ENCODE peak calls at places on chromosomes 3 and 15, in six cellular contexts. One of them, this sample, is unnamed.

GRCh38 chr3:135637033-135637432 is 328.5 kb upstream of the PPP2R3A start:
- DNase-seq in aorta: no peak
- DNase-seq in prostate gland: no peak
- DNase-seq in NT2/D1: no peak
- DNase-seq in A549: no peak
- DNase-seq in right lobe of liver: no peak
- DNase-seq in this sample: no peak

GRCh38 chr3:161413127-161413854 is 42.0 kb upstream of the SPTSSB start:
- DNase-seq in prostate gland: no peak
- DNase-seq in aorta: peak; percentile 88
- DNase-seq in NT2/D1: no peak
- DNase-seq in right lobe of liver: peak; percentile 73
- DNase-seq in A549: no peak
- DNase-seq in this sample: no peak

GRCh38 chr15:66923438-66923881 is 141.9 kb upstream of the SMAD3 start:
- DNase-seq in aorta: no peak
- DNase-seq in right lobe of liver: no peak
- DNase-seq in A549: peak; percentile 64
- DNase-seq in prostate gland: no peak
- DNase-seq in NT2/D1: peak; percentile 79
- DNase-seq in this sample: peak; percentile 63

GRCh38 chr3:126508539-126508938 is 9.0 kb downstream of the UROC1 start:
- DNase-seq in A549: peak; percentile 11
- DNase-seq in NT2/D1: no peak
- DNase-seq in prostate gland: no peak
- DNase-seq in right lobe of liver: peak; percentile 25
- DNase-seq in aorta: peak; percentile 63
- DNase-seq in this sample: no peak

GRCh38 chr3:120425877-120426276 is 24.9 kb downstream of the FSTL1 start:
- DNase-seq in A549: no peak
- DNase-seq in NT2/D1: no peak
- DNase-seq in right lobe of liver: no peak
- DNase-seq in prostate gland: peak; percentile 41
- DNase-seq in aorta: no peak
- DNase-seq in this sample: no peak

GRCh38 chr3:155602307-155602706 is 142.6 kb downstream of the PLCH1 start:
- DNase-seq in NT2/D1: no peak
- DNase-seq in A549: no peak
- DNase-seq in prostate gland: no peak
- DNase-seq in aorta: no peak
- DNase-seq in right lobe of liver: no peak
- DNase-seq in this sample: no peak

GRCh38 chr3:21944251-21944650 is 193.2 kb upstream of the ZNF385D start:
- DNase-seq in aorta: no peak
- DNase-seq in NT2/D1: no peak
- DNase-seq in A549: no peak
- DNase-seq in prostate gland: no peak
- DNase-seq in right lobe of liver: no peak
- DNase-seq in this sample: no peak

GRCh38 chr3:141280086-141280485 is 48.5 kb downstream of the PXYLP1 start:
- DNase-seq in prostate gland: no peak
- DNase-seq in right lobe of liver: no peak
- DNase-seq in NT2/D1: no peak
- DNase-seq in aorta: peak; percentile 85
- DNase-seq in A549: no peak
- DNase-seq in this sample: no peak

GRCh38 chr15:81888748-81889479 is 156.9 kb downstream of the MEX3B start:
- DNase-seq in aorta: no peak
- DNase-seq in A549: no peak
- DNase-seq in prostate gland: no peak
- DNase-seq in NT2/D1: no peak
- DNase-seq in right lobe of liver: no peak
- DNase-seq in this sample: no peak

GRCh38 chr3:377158-377561 is 180.6 kb downstream of the CHL1 start:
- DNase-seq in A549: peak; percentile 50
- DNase-seq in right lobe of liver: no peak
- DNase-seq in aorta: no peak
- DNase-seq in prostate gland: no peak
- DNase-seq in NT2/D1: no peak
- DNase-seq in this sample: no peak

GRCh38 chr15:50906954-50907865 is 1.3 kb upstream of the AP4E1 start:
- DNase-seq in prostate gland: no peak
- DNase-seq in A549: peak; percentile 29
- DNase-seq in NT2/D1: no peak
- DNase-seq in right lobe of liver: peak; percentile 66
- DNase-seq in aorta: no peak
- DNase-seq in this sample: no peak

GRCh38 chr3:24037971-24038370 is 92.9 kb downstream of the NR1D2 start:
- DNase-seq in aorta: no peak
- DNase-seq in NT2/D1: no peak
- DNase-seq in right lobe of liver: no peak
- DNase-seq in A549: no peak
- DNase-seq in prostate gland: no peak
- DNase-seq in this sample: no peak

GRCh38 chr3:187931770-187932278 is 186.6 kb upstream of the BCL6 start:
- DNase-seq in NT2/D1: no peak
- DNase-seq in A549: no peak
- DNase-seq in prostate gland: no peak
- DNase-seq in right lobe of liver: no peak
- DNase-seq in aorta: no peak
- DNase-seq in this sample: no peak

GRCh38 chr3:187927565-187927964 is 182.3 kb upstream of the BCL6 start:
- DNase-seq in A549: no peak
- DNase-seq in prostate gland: no peak
- DNase-seq in NT2/D1: no peak
- DNase-seq in aorta: no peak
- DNase-seq in right lobe of liver: no peak
- DNase-seq in this sample: no peak

GRCh38 chr3:187929115-187929828 is 184.0 kb upstream of the BCL6 start:
- DNase-seq in prostate gland: no peak
- DNase-seq in NT2/D1: no peak
- DNase-seq in A549: no peak
- DNase-seq in aorta: no peak
- DNase-seq in right lobe of liver: no peak
- DNase-seq in this sample: no peak

GRCh38 chr3:187931111-187931510 is 185.8 kb upstream of the BCL6 start:
- DNase-seq in prostate gland: no peak
- DNase-seq in A549: no peak
- DNase-seq in NT2/D1: no peak
- DNase-seq in right lobe of liver: no peak
- DNase-seq in aorta: no peak
- DNase-seq in this sample: no peak

DNA sequence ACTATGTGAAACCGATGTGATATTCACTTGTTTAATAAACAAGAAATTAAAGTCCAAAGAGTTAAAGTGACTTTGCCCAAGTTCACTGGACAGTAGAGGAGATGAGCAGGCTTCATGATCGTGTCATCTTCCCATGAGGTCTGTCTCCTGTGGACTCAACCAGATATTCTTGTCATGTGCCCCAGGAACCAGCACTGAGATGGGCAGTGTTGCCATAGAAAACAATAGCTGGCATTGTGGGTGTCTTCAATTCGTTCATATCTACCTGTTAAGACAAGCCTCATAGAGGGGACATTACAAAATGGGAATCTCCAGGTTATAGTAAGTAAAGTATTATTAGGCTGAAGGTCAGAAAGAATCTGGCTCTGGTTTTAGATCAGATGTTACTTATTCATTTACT is 184.8 kb upstream of the BCL6 start:
- DNase-seq in NT2/D1: no peak
- DNase-seq in aorta: no peak
- DNase-seq in right lobe of liver: no peak
- DNase-seq in prostate gland: no peak
- DNase-seq in A549: no peak
- DNase-seq in this sample: no peak
- H3K4me1 ChIP-seq in NT2/D1: no peaks in the 10 kb centered on the region
- H3K4me1 ChIP-seq in aorta: no peaks in the 10 kb centered on the region
- H3K4me1 ChIP-seq in right lobe of liver: peaks cover 12% of the 10 kb centered on the region
- H3K4me1 ChIP-seq in prostate gland: no peaks in the 10 kb centered on the region
- H3K4me1 ChIP-seq in A549: no peaks in the 10 kb centered on the region
- H3K4me1 ChIP-seq in this sample: peaks cover under 1% of the 10 kb centered on the region

DNA sequence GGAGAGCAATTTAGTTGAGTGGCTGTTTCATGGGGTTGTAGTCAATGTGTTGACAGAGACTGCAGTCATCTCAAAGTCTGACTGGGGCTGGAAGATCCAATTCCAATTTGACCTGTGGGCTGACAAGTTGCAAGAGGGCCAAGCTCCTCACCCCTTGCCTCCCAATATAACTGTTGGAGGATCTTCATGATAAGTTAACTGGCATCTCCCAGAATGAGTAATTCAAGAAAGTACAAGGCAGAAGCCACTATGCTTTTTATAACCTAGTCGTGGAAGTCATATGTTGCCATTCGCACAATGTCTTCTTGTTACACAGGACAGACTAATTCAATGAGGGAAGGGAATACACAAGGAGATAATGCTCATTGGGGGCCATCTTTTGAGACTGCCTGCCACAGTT is 29.1 kb downstream of the GPR15 start:
- DNase-seq in right lobe of liver: no peak
- DNase-seq in A549: no peak
- DNase-seq in aorta: no peak
- DNase-seq in NT2/D1: no peak
- DNase-seq in prostate gland: no peak
- DNase-seq in this sample: no peak
- H3K4me3 ChIP-seq in right lobe of liver: no peak overlapping the region
- H3K4me3 ChIP-seq in A549: no peak overlapping the region
- H3K4me3 ChIP-seq in aorta: no peak overlapping the region
- H3K4me3 ChIP-seq in NT2/D1: no peak overlapping the region
- H3K4me3 ChIP-seq in prostate gland: no peak overlapping the region
- H3K4me3 ChIP-seq in this sample: no peak overlapping the region

GRCh38 chr15:85503151-85503797 is 122.9 kb downstream of the AKAP13 start:
- DNase-seq in aorta: no peak
- DNase-seq in A549: no peak
- DNase-seq in prostate gland: no peak
- DNase-seq in NT2/D1: no peak
- DNase-seq in right lobe of liver: no peak
- DNase-seq in this sample: no peak
- H3K4me1 ChIP-seq in aorta: no peaks in the 10 kb centered on the region
- H3K4me1 ChIP-seq in A549: peaks cover 32% of the 10 kb centered on the region
- H3K4me1 ChIP-seq in prostate gland: no peaks in the 10 kb centered on the region
- H3K4me1 ChIP-seq in NT2/D1: no peaks in the 10 kb centered on the region
- H3K4me1 ChIP-seq in right lobe of liver: peaks cover 3% of the 10 kb centered on the region
- H3K4me1 ChIP-seq in this sample: peaks cover 48% of the 10 kb centered on the region

DNA sequence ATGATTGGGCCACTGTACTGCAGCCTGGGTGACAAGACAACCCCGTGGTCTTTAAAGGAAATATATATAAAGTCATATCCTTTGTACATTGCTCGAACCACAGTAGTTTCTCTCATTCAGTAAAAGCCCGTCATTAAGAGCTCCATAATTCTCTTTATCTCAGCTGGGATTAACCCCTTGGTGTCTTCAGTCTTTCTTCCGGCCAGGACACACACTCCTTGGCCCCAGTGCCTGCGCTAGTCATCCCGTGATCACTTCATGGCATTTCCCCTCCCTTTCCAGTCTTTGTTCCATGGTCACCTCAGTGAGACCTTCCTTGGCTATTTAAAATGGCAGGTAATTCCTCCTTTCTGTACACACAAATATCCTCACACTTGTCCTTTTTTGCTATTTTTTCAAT is 3.3 kb downstream of the RPL35A start:
- DNase-seq in NT2/D1: no peak
- DNase-seq in aorta: no peak
- DNase-seq in A549: no peak
- DNase-seq in prostate gland: no peak
- DNase-seq in right lobe of liver: no peak
- DNase-seq in this sample: no peak
- H3K4me3 ChIP-seq in NT2/D1: no peak overlapping the region
- H3K4me3 ChIP-seq in aorta: no peak overlapping the region
- H3K4me3 ChIP-seq in A549: no peak overlapping the region
- H3K4me3 ChIP-seq in prostate gland: no peak overlapping the region
- H3K4me3 ChIP-seq in right lobe of liver: no peak overlapping the region
- H3K4me3 ChIP-seq in this sample: no peak overlapping the region

DNA sequence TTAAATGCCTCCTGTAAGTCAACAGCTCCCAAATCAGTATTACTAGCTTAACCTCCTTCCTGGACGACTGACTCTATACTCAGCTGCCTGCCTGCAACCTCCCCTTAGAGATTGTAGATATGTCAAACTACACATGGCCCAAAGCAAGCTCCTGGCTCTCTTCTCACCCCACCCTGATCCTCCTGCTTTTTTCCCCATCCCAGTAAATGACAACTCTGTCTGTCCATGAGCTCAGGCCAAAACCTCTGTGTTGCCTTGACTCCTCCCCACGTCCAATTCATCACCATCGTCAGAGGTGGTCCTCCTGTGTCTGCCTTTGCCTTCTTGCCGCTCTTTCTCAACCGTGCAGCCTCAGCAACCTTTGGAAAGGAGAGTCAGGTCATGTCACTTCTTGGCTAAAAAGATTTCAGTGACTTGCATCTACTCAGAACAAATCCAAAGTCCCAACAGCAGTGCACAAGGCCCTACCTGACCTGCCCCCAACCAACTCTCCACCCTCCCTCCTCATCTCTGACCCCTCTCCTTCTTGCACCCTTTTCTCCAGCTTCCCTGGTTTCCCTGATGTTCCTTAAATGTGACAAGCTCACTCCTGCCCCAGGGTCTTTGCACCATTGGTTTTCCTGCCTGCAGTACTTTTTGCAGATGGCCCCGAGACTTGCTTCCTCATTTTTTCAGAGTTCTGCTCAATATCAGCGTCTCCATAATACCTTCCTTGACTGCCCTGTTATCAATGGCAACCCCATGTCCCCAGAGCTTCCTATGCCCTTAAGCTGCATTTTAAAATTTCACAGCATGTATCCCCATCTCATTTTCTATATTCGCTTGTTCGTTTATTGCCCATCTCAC is 52.8 kb downstream of the LSM3 start:
- DNase-seq in aorta: no peak
- DNase-seq in A549: no peak
- DNase-seq in prostate gland: no peak
- DNase-seq in right lobe of liver: no peak
- DNase-seq in NT2/D1: no peak
- DNase-seq in this sample: no peak
- H3K4me1 ChIP-seq in aorta: no peaks in the 10 kb centered on the region
- H3K4me1 ChIP-seq in A549: peaks cover 5% of the 10 kb centered on the region
- H3K4me1 ChIP-seq in prostate gland: no peaks in the 10 kb centered on the region
- H3K4me1 ChIP-seq in right lobe of liver: no peaks in the 10 kb centered on the region
- H3K4me1 ChIP-seq in NT2/D1: peaks cover 8% of the 10 kb centered on the region
- H3K4me1 ChIP-seq in this sample: no peaks in the 10 kb centered on the region

GRCh38 chr3:11282250-11283125 is 10.3 kb downstream of the ATG7 start:
- DNase-seq in NT2/D1: no peak
- DNase-seq in aorta: no peak
- DNase-seq in right lobe of liver: no peak
- DNase-seq in A549: no peak
- DNase-seq in prostate gland: no peak
- DNase-seq in this sample: no peak
- H3K4me3 ChIP-seq in NT2/D1: no peak overlapping the region
- H3K4me3 ChIP-seq in aorta: no peak overlapping the region
- H3K4me3 ChIP-seq in right lobe of liver: no peak overlapping the region
- H3K4me3 ChIP-seq in A549: no peak overlapping the region
- H3K4me3 ChIP-seq in prostate gland: no peak overlapping the region
- H3K4me3 ChIP-seq in this sample: no peak overlapping the region

GRCh38 chr3:16290827-16291196 is 25.8 kb downstream of the OXNAD1 start:
- DNase-seq in prostate gland: no peak
- DNase-seq in NT2/D1: no peak
- DNase-seq in aorta: no peak
- DNase-seq in A549: no peak
- DNase-seq in right lobe of liver: no peak
- DNase-seq in this sample: no peak
- H3K4me1 ChIP-seq in prostate gland: no peaks in the 10 kb centered on the region
- H3K4me1 ChIP-seq in NT2/D1: no peaks in the 10 kb centered on the region
- H3K4me1 ChIP-seq in aorta: no peaks in the 10 kb centered on the region
- H3K4me1 ChIP-seq in A549: no peaks in the 10 kb centered on the region
- H3K4me1 ChIP-seq in right lobe of liver: peaks cover 7% of the 10 kb centered on the region
- H3K4me1 ChIP-seq in this sample: no peaks in the 10 kb centered on the region